ENCODE peak calls at places on chromosomes 12 and 14, in nine cellular contexts. Q is coronary artery; S is GM12878; J is CD8-positive, alpha-beta memory T cell; P is NCI-H345; B is CD4-positive, alpha-beta memory T cell; L is AG08396; Y is substantia nigra; E is NCI-H1930. K is an unnamed sample.
A peak's percentile ranks its signal among the peaks of the same experiment; 100 is the strongest.

GRCh38 chr12:32454075-32454474 is 54.7 kb downstream of the FGD4 start:
- DNase-seq in E (no peak), J (no peak), L (peak; percentile 45), Y (no peak), S (no peak), P (no peak), B (no peak), Q (no peak), K (no peak)

GRCh38 chr12:64747681-64748080 is 11.5 kb downstream of the GNS start:
- DNase-seq in J (no peak), B (no peak), P (no peak), S (no peak), E (no peak), L (no peak), Q (no peak), Y (no peak), K (no peak)

GRCh38 chr12:22459872-22460490 is 84.4 kb downstream of the C2CD5 start:
- DNase-seq in S (no peak), B (peak; percentile 41), L (peak; percentile 12), Q (no peak), Y (no peak), P (peak; percentile 29), E (peak; percentile 43), J (no peak), K (peak; percentile 27)

GRCh38 chr12:105740970-105741725 is 397.6 kb downstream of the NUAK1 start:
- DNase-seq in P (no peak), E (no peak), B (no peak), S (no peak), Q (no peak), L (no peak), J (no peak), Y (peak; percentile 3), K (no peak)

GRCh38 chr14:82047777-82048470 is 514.3 kb upstream of the SEL1L start:
- DNase-seq in Y (no peak), S (no peak), Q (no peak), L (no peak), P (no peak), B (no peak), J (no peak), E (no peak), K (no peak)

GRCh38 chr12:32533971-32534590 is 134.7 kb downstream of the FGD4 start:
- DNase-seq in Y (no peak), J (no peak), P (peak; percentile 33), B (no peak), Q (peak; percentile 83), S (no peak), L (peak; percentile 83), E (no peak), K (no peak)

GRCh38 chr12:50282581-50283229 is 615 bp downstream of the LIMA1 start:
- DNase-seq in S (no peak), P (no peak), L (peak; percentile 74), Y (no peak), B (no peak), Q (no peak), J (no peak), E (no peak), K (no peak)

GRCh38 chr12:107912421-107913004 is 138.0 kb downstream of the ASCL4 start:
- DNase-seq in Y (peak; percentile 11), Q (no peak), S (no peak), E (peak; percentile 53), L (peak; percentile 41), J (peak; percentile 38), P (peak; percentile 3), B (peak; percentile 33), K (peak; percentile 29)

GRCh38 chr12:49039421-49040363 is 20.9 kb downstream of the KMT2D start:
- DNase-seq in S (no peak), B (no peak), P (no peak), E (no peak), J (no peak), L (no peak), Y (no peak), Q (no peak), K (no peak)

GRCh38 chr12:104877107-104877705 is 80.9 kb downstream of the SLC41A2 start:
- DNase-seq in S (no peak), P (peak; percentile 53), L (peak; percentile 33), Y (no peak), Q (no peak), J (peak; percentile 3), B (peak; percentile 31), E (no peak), K (peak; percentile 46)

GRCh38 chr12:106897082-106897481 is 58.6 kb upstream of the TMEM263 start:
- DNase-seq in S (no peak), J (no peak), Y (no peak), E (peak; percentile 15), P (no peak), B (no peak), L (no peak), Q (no peak), K (no peak)

K was measured in immature natural killer cell.